ENCODE peak calls at places on chromosome 11, in nine cellular contexts. G, Q, B, U, Z, W, X, R and L are unnamed samples.

GRCh38 chr11:59429924-59430516 is 3.8 kb upstream of the OR5A2 start:
- DNase-seq in G (peak; percentile 71), B (peak; percentile 22), R (no peak), Z (peak; percentile 31), W (no peak), Q (peak; percentile 53), X (peak; percentile 31), U (peak; percentile 79), L (peak; percentile 13)

GRCh38 chr11:33642461-33643166 is 58.0 kb downstream of the C11orf91 start:
- DNase-seq in G (no peak), R (no peak), W (no peak), Z (peak; percentile 13), X (no peak), Q (no peak), B (no peak), U (no peak), L (no peak)

GRCh38 chr11:110837535-110838127 is 125.4 kb upstream of the ARHGAP20 start:
- DNase-seq in B (peak; percentile 25), W (no peak), Z (no peak), Q (no peak), R (no peak), U (peak; percentile 86), G (no peak), X (no peak), L (no peak)

GRCh38 chr11:6197466-6198200 is 1.4 kb upstream of the OR52W1 start:
- DNase-seq in W (no peak), Z (no peak), U (no peak), R (no peak), Q (no peak), G (no peak), B (peak; percentile 59), X (no peak), L (no peak)

GRCh38 chr11:130514316-130514715 is 65.9 kb downstream of the ADAMTS15 start:
- DNase-seq in R (no peak), G (no peak), U (no peak), B (peak; percentile 68), Z (no peak), Q (no peak), X (no peak), W (no peak), L (no peak)

GRCh38 chr11:32333335-32333991 is 101.9 kb downstream of the WT1 start:
- DNase-seq in U (peak; percentile 82), X (peak; percentile 12), B (peak; percentile 64), R (no peak), W (peak; percentile 67), Q (no peak), G (peak; percentile 91), Z (peak; percentile 74), L (no peak)

GRCh38 chr11:112368402-112368801 is 107.7 kb upstream of the PLET1 start:
- DNase-seq in Q (no peak), U (no peak), B (no peak), W (no peak), G (no peak), X (no peak), Z (no peak), R (no peak), L (no peak)

GRCh38 chr11:68855205-68855978 is 13.7 kb upstream of the CPT1A start:
- DNase-seq in W (peak; percentile 74), G (peak; percentile 86), R (no peak), B (peak; percentile 47), X (peak; percentile 41), Z (no peak), Q (no peak), U (peak; percentile 68), L (peak; percentile 33)

GRCh38 chr11:67644472-67645418 is 5.2 kb upstream of the TBX10 start:
- DNase-seq in G (peak; percentile 60), R (no peak), W (no peak), B (no peak), Z (no peak), U (no peak), X (no peak), Q (no peak), L (no peak)

GRCh38 chr11:119359365-119360229 is 13.1 kb upstream of the MFRP start:
- DNase-seq in G (no peak), U (no peak), W (peak; percentile 48), R (no peak), Z (no peak), Q (no peak), B (no peak), X (no peak), L (no peak)

GRCh38 chr11:100815787-100816330 is 128.8 kb downstream of the ARHGAP42 start:
- DNase-seq in R (no peak), G (no peak), Z (no peak), W (no peak), X (no peak), Q (no peak), B (no peak), U (no peak), L (no peak)

GRCh38 chr11:100810146-100810545 is 123.1 kb downstream of the ARHGAP42 start:
- DNase-seq in W (no peak), X (no peak), B (peak; percentile 93), Q (no peak), Z (no peak), G (no peak), R (no peak), U (no peak), L (no peak)

GRCh38 chr11:100808904-100809491 is 121.9 kb downstream of the ARHGAP42 start:
- DNase-seq in Z (no peak), X (no peak), Q (no peak), B (peak; percentile 94), U (peak; percentile 98), W (no peak), R (no peak), G (no peak), L (no peak)

GRCh38 chr11:100810666-100811065 is 123.6 kb downstream of the ARHGAP42 start:
- DNase-seq in G (no peak), U (no peak), X (no peak), B (no peak), Z (no peak), W (no peak), R (no peak), Q (no peak), L (no peak)

DNA sequence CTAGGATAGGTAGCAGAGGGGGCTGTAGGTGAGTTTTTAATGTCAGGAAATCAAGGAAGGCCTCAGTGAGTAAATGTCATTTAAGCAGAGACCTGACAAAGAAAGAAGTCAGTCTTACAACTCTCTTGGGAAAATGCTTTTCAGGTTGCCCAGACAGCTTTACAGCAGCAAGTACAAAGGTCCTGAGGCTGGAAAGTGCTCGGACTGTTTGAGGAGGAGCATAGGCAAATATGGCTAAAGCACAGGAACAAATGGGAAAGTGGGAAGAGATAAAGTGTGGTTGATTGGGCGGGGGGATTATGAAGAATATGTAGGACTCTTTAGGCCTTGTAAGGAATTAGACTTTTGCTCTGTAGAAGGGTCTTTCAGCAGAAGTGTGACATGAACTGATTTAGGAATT is 125.4 kb downstream of the ARHGAP42 start:
- DNase-seq in Q (no peak), X (no peak), Z (no peak), G (no peak), U (no peak), W (no peak), B (no peak), R (no peak), L (no peak)
- H3K9me3 ChIP-seq in Q (no peaks in the 10 kb centered on the region), X (no peaks in the 10 kb centered on the region), Z (no peaks in the 10 kb centered on the region), G (no peaks in the 10 kb centered on the region), U (no peaks in the 10 kb centered on the region), W (no peaks in the 10 kb centered on the region), B (no peaks in the 10 kb centered on the region), R (no peaks in the 10 kb centered on the region), L (no peaks in the 10 kb centered on the region)

GRCh38 chr11:125102025-125102424 is 9.4 kb downstream of the TMEM218 start:
- DNase-seq in G (no peak), B (no peak), R (no peak), Z (no peak), Q (no peak), X (no peak), U (no peak), W (no peak), L (no peak)

GRCh38 chr11:125101596-125101995 is 9.8 kb downstream of the TMEM218 start:
- DNase-seq in U (no peak), W (no peak), B (no peak), Z (no peak), R (no peak), Q (no peak), G (no peak), X (no peak), L (no peak)

GRCh38 chr11:125105921-125106320 is 5.5 kb downstream of the TMEM218 start:
- DNase-seq in W (no peak), G (no peak), R (no peak), B (no peak), Z (no peak), U (no peak), X (no peak), Q (no peak), L (no peak)

GRCh38 chr11:125100136-125100535 is 11.3 kb downstream of the TMEM218 start:
- DNase-seq in U (no peak), X (no peak), G (no peak), B (no peak), R (no peak), Z (no peak), W (no peak), Q (no peak), L (no peak)

GRCh38 chr11:125102544-125102943 is 8.9 kb downstream of the TMEM218 start:
- DNase-seq in W (no peak), Q (no peak), R (no peak), B (no peak), X (no peak), Z (no peak), U (no peak), G (no peak), L (no peak)
- TF ChIP-seq CTCF in W (no peak), Q (no peak), R (no peak), B (no peak), X (no peak), Z (no peak), U (no peak), G (no peak), L (no peak)

GRCh38 chr11:24793479-24793878 is 296.6 kb downstream of the LUZP2 start:
- DNase-seq in G (no peak), R (no peak), X (no peak), Q (no peak), Z (no peak), U (no peak), B (peak; percentile 74), W (no peak), L (no peak)

DNA sequence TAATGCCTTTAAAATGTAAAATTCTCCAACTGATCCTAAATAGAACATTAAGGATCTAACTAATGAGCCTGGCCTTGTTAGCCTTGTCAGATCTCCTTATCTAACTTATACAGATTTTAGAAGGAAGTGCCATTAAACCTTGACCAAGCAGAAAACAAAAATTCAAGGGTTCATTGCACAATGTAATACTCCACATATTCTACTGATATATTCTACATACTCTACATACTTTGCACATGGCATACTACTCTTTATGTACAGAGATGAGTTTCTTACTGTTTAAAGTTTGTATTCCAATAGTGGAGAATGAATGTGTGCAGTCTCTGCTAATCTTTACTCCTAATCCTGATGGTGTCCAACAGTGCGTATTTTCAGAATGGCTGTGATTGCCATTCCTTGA is 297.2 kb downstream of the LUZP2 start:
- DNase-seq in R (no peak), G (no peak), U (no peak), X (no peak), W (no peak), B (peak; percentile 9), Q (no peak), Z (no peak), L (no peak)
- H3K36me3 ChIP-seq in R (no peaks in the 10 kb centered on the region), G (no peaks in the 10 kb centered on the region), U (no peaks in the 10 kb centered on the region), X (no peaks in the 10 kb centered on the region), W (no peaks in the 10 kb centered on the region), B (no peaks in the 10 kb centered on the region), Q (no peaks in the 10 kb centered on the region), Z (no peaks in the 10 kb centered on the region), L (no peaks in the 10 kb centered on the region)

DNA sequence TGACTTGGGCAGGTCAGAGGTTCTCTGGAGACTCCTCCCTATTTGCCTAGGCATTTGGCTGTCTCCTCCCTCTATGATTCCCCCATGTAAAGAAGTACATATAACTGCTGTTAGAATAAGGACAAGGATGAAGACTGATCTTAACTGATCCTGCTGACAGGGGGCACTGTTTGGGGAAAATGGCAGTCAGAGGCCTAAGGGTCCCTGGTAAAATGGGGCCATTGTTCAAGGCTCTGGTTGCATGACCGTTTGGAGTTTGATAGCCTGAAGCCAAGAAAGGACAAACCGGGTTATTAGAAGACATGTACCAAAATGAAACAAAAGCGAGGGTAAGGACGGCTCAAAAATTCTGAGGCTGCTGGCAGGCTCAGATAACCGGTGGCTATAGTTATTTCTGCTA is 712.2 kb downstream of the NTM start:
- DNase-seq in X (no peak), Q (no peak), B (no peak), R (no peak), W (no peak), Z (no peak), U (no peak), G (no peak), L (no peak)
- H3K9me3 ChIP-seq in X (no peaks in the 10 kb centered on the region), Q (peaks cover 39% of the 10 kb centered on the region), B (no peaks in the 10 kb centered on the region), R (no peaks in the 10 kb centered on the region), W (no peaks in the 10 kb centered on the region), Z (no peaks in the 10 kb centered on the region), U (peaks cover 47% of the 10 kb centered on the region), G (peaks cover 35% of the 10 kb centered on the region), L (no peaks in the 10 kb centered on the region)